ENCODE peak calls at places on chromosomes 12 and 14, in five cellular contexts. G is GM23338, N is right cardiac atrium, R is psoas muscle, Z is GM06990. X is an unnamed sample.

GRCh38 chr12:77940011-77940423 is 109.3 kb downstream of the NAV3 start:
- DNase-seq in N (no peak), G (no peak), R (no peak), Z (no peak), X (no peak)

GRCh38 chr14:104585966-104586702 is 6.6 kb downstream of the C14orf180 start:
- DNase-seq in G (no peak), Z (no peak), R (no peak), N (peak; percentile 82), X (no peak)

GRCh38 chr12:100545092-100545491 is 28.4 kb upstream of the GAS2L3 start:
- DNase-seq in Z (no peak), G (no peak), N (no peak), R (no peak), X (no peak)

GRCh38 chr12:77946541-77947021 is 115.9 kb downstream of the NAV3 start:
- DNase-seq in N (no peak), R (no peak), G (no peak), Z (no peak), X (no peak)

GRCh38 chr12:92574046-92574783 is 128.6 kb upstream of the PLEKHG7 start:
- DNase-seq in N (no peak), Z (no peak), R (no peak), G (peak; percentile 70), X (peak; percentile 55)

GRCh38 chr12:66648336-66648735 is 30.5 kb downstream of the GRIP1 start:
- DNase-seq in N (no peak), R (no peak), Z (no peak), G (no peak), X (no peak)

GRCh38 chr12:128942960-128943477 is 89.7 kb downstream of the GLT1D1 start:
- DNase-seq in G (no peak), N (no peak), R (no peak), Z (no peak), X (no peak)

GRCh38 chr12:67447180-67447579 is 178.0 kb downstream of the CAND1 start:
- DNase-seq in R (no peak), Z (no peak), G (no peak), N (no peak), X (no peak)

GRCh38 chr14:46063872-46064271 is 587.7 kb downstream of the RPL10L start:
- DNase-seq in Z (no peak), G (peak; percentile 2), N (no peak), R (no peak), X (no peak)

GRCh38 chr12:122491991-122492390 is 8.7 kb downstream of the ZCCHC8 start:
- DNase-seq in R (no peak), G (no peak), N (no peak), Z (no peak), X (no peak)

GRCh38 chr14:74525361-74525851 is 31.8 kb downstream of the ISCA2 start:
- DNase-seq in G (no peak), R (no peak), Z (no peak), N (no peak), X (peak; percentile 58)

GRCh38 chr12:64160718-64161060 is 61.4 kb downstream of the KICS2 start:
- DNase-seq in G (no peak), R (no peak), N (no peak), Z (no peak), X (no peak)

GRCh38 chr12:128637616-128638606 is 185.8 kb downstream of the SLC15A4 start:
- DNase-seq in G (no peak), Z (peak; percentile 19), R (no peak), N (no peak), X (no peak)

GRCh38 chr12:1306817-1307216 is 287.6 kb downstream of the FBXL14 start:
- DNase-seq in N (no peak), Z (no peak), G (no peak), R (no peak), X (no peak)

GRCh38 chr12:109461846-109462766 is 15.0 kb downstream of the KCTD10 start:
- DNase-seq in Z (no peak), N (peak; percentile 93), R (peak; percentile 93), G (no peak), X (no peak)

GRCh38 chr12:102427542-102427923 is 52.8 kb downstream of the IGF1 start:
- DNase-seq in N (peak; percentile 79), Z (no peak), R (peak; percentile 45), G (no peak), X (no peak)

GRCh38 chr12:45540661-45541341 is 188.7 kb upstream of the ARID2 start:
- DNase-seq in Z (no peak), N (no peak), G (no peak), R (no peak), X (no peak)

GRCh38 chr12:133023566-133023965 is 13.7 kb upstream of the ZNF84 start:
- DNase-seq in Z (no peak), R (no peak), N (no peak), G (no peak), X (no peak)

GRCh38 chr14:31950760-31951637 is 126.1 kb upstream of the ARHGAP5 start:
- DNase-seq in N (peak; percentile 82), G (peak; percentile 59), Z (no peak), R (peak; percentile 54), X (no peak)

DNA sequence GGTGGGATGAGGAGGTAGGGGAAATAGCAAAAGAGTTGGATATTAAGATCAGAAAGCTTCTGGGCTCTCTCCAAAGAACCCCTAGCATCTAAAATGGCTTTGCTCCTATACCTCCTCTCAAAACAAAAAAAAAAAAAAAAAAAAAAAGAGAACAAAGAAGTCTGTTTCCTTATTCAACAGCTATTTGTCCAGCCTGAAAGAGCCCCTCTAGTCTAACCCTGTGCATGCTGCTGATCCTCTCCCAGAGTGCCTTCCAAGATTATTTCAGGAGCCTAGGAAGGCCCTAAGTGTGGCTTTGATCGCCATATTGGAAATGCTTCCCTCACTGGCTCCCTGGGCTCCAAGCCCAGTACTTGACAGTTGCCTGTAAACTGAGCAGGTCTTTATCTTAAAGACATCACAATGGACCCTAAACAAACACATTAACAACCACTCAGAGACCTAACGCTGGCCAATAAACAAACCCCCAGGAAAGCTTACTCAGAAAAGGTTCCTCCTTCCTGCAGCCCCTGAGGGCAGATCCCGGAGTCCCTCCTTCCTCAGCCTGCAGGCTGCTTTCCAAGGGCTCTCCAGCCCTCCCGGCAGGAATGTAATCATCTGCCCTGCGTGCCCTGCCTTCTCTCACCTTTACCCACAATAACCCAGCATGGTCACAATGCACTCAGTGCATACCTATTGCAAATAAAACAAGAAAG is 17.4 kb upstream of the COL2A1 start:
- DNase-seq in N (no peak), Z (no peak), G (peak; percentile 94), R (no peak), X (no peak)
- H3K27me3 ChIP-seq in N (no peaks in the 10 kb centered on the region), Z (peaks cover 1% of the 10 kb centered on the region), G (peaks cover 100% of the 10 kb centered on the region), R (no peaks in the 10 kb centered on the region), X (no peaks in the 10 kb centered on the region)

GRCh38 chr12:52714887-52715281 is 11.6 kb upstream of the KRT77 start:
- DNase-seq in N (no peak), R (no peak), G (no peak), Z (no peak), X (no peak)
- H3K27me3 ChIP-seq in N (no peaks in the 10 kb centered on the region), R (peaks cover 17% of the 10 kb centered on the region), G (peaks cover 40% of the 10 kb centered on the region), Z (peaks cover 3% of the 10 kb centered on the region), X (no peaks in the 10 kb centered on the region)

GRCh38 chr12:57214398-57214781 is 2.2 kb upstream of the NXPH4 start:
- DNase-seq in G (peak; percentile 93), N (peak; percentile 80), R (peak; percentile 67), Z (no peak), X (peak; percentile 89)

GRCh38 chr12:57213763-57214397 is 2.7 kb upstream of the NXPH4 start:
- DNase-seq in N (no peak), Z (no peak), G (peak; percentile 56), R (no peak), X (no peak)

GRCh38 chr12:57215668-57216013 is 953 bp upstream of the NXPH4 start:
- DNase-seq in R (no peak), Z (peak; percentile 37), N (no peak), G (no peak), X (peak; percentile 67)

GRCh38 chr12:57216014-57216891 is at the start of gene NXPH4:
- DNase-seq in R (no peak), G (peak; percentile 86), Z (peak; percentile 56), N (peak; percentile 80), X (peak; percentile 80)

DNA sequence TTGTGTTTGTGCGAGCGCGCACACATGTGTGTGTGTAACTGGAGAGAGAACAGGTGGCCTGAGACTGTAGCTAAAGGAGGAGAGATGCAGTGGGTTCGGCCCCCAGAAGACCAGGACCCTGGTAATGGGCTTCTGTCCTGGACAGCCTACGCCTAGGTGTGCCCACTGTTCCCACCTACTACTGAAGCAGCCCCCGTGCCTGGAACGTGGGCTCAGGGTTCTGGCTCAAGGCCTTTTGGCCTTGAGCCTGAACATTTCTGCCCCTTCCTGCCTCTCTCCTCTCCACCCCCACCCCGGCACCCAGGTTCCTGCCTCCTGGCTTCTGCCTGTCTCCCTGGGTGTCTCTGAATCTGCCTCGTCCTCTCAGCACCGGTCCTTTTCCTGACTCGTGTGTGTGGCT is 1.5 kb upstream of the NXPH4 start:
- DNase-seq in G (no peak), Z (no peak), N (peak; percentile 44), R (no peak), X (no peak)
- H3K27me3 ChIP-seq in G (peaks cover 66% of the 10 kb centered on the region), Z (peaks cover 7% of the 10 kb centered on the region), N (no peaks in the 10 kb centered on the region), R (peaks cover 22% of the 10 kb centered on the region), X (no peaks in the 10 kb centered on the region)

GRCh38 chr12:104426926-104427546 is 29.7 kb upstream of the CHST11 start:
- DNase-seq in N (no peak), Z (no peak), G (no peak), R (no peak), X (no peak)
- H3K27me3 ChIP-seq in N (no peaks in the 10 kb centered on the region), Z (no peaks in the 10 kb centered on the region), G (no peaks in the 10 kb centered on the region), R (no peaks in the 10 kb centered on the region), X (no peaks in the 10 kb centered on the region)

DNA sequence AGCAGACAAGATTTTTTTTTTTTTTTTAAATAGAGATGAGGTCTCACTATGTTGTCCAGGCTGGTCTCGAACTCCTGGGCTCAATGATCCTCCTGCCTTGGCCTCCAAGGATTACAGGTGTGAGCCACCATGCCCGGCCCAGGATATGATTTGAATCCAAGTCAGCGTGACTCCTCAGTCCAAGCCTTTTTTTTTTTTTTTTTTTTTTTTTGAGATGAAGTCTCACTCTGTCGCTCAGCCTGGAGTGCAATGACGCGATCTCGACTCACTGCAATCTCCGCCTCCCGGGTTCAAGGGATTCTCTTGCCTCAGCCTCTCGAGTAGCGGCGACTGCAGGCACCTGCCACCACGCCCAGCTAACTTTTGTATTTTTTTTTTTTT is 6.9 kb downstream of the CABP1 start:
- DNase-seq in R (no peak), N (no peak), G (no peak), Z (no peak), X (no peak)
- H3K27me3 ChIP-seq in R (no peaks in the 10 kb centered on the region), N (no peaks in the 10 kb centered on the region), G (peaks cover 12% of the 10 kb centered on the region), Z (no peaks in the 10 kb centered on the region), X (no peaks in the 10 kb centered on the region)

GRCh38 chr14:101444116-101444515 is 117.2 kb upstream of the DIO3 start:
- DNase-seq in Z (no peak), R (no peak), N (no peak), G (no peak), X (no peak)
- H3K27me3 ChIP-seq in Z (no peaks in the 10 kb centered on the region), R (peaks cover 3% of the 10 kb centered on the region), N (no peaks in the 10 kb centered on the region), G (no peaks in the 10 kb centered on the region), X (no peaks in the 10 kb centered on the region)